ENCODE peak calls at places on chromosomes 11 and 22, in four cellular contexts. H is A673, Q is body of pancreas, V is foreskin fibroblast. Z is an unnamed sample.

GRCh38 chr11:122468965-122469364 is 186.6 kb upstream of the UBASH3B start:
- DNase-seq in H (no peak), Q (no peak), V (no peak), Z (no peak)

GRCh38 chr11:105935791-105936190 is 86.2 kb downstream of the MSANTD4 start:
- DNase-seq in H (no peak), Q (no peak), V (peak; percentile 55), Z (no peak)

GRCh38 chr22:43293661-43294392 is 49.3 kb downstream of the SCUBE1 start:
- DNase-seq in H (no peak), Q (no peak), V (peak; percentile 80), Z (peak; percentile 32)

GRCh38 chr11:131302831-131303230 is 67.6 kb upstream of the NTM start:
- DNase-seq in H (no peak), Q (no peak), V (peak; percentile 25), Z (no peak)

GRCh38 chr22:27615408-27615807 is 186.1 kb downstream of the MN1 start:
- DNase-seq in H (no peak), Q (no peak), V (no peak), Z (no peak)

GRCh38 chr22:50489363-50490243 is 2.9 kb downstream of the MIOX start:
- DNase-seq in H (no peak), Q (no peak), V (no peak), Z (no peak)

GRCh38 chr11:113847111-113847510 is 28.3 kb downstream of the USP28 start:
- DNase-seq in H (no peak), Q (no peak), V (no peak), Z (no peak)

GRCh38 chr11:119205080-119205479 is 1.1 kb upstream of the CBL start:
- DNase-seq in H (no peak), Q (peak; percentile 24), V (no peak), Z (peak; percentile 74)

GRCh38 chr22:20781272-20781990 is 7.5 kb downstream of the SERPIND1 start:
- DNase-seq in H (no peak), Q (no peak), V (no peak), Z (peak; percentile 61)

DNA sequence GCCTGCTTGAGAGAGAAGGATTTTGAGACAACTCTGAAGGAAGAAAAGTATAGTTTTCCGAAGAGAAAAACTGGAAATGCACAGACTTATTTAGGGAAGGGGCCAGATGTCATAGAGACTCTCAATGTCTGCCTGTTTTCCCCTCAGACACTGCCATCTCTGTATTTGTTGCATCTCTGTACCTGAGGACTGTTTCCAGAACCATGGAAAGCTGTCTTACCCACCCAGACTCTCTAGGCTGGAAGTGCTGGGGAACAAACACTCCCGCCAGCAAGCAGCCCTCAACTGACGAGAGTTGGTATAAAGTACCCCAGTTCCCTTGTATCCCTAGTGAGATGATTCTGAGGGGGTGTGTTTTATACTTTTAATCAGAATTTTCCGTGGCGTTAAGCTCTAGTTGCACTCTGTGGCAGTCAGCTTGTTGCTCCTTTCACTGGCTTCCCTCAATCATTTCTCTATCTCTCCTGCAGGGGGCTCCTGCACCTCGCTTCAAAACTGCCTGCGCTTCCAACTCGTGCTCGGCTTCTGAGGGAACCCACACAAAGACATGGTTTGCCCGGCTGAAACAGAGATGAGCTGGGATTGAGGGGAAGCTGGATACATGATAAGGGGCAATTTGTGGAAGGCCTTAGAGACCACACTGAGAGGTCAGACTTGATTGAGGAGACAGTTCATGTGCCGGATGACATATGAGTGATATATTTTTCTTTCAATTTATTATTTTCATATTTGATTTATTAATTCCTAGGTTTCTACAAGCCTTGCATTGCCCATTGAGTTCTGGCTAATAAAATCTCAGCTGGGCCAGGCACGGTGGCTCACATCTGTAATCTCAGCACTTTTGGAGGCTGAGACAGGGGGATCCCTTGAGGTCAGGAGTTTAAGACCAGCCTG is 36.9 kb upstream of the CLPB start:
- DNase-seq in H (peak; percentile 90), Q (peak; percentile 73), V (peak; percentile 87), Z (peak; percentile 66)
- TF ChIP-seq CTCF in H (peak; percentile 96), Q (peak; percentile 78), V (peak; percentile 90), Z (peak; percentile 86)

GRCh38 chr22:37182101-37182948 is 5.7 kb downstream of the C1QTNF6 start:
- DNase-seq in H (no peak), Q (no peak), V (no peak), Z (no peak)

GRCh38 chr22:37184380-37184755 is 3.7 kb downstream of the C1QTNF6 start:
- DNase-seq in H (no peak), Q (no peak), V (no peak), Z (no peak)

GRCh38 chr22:37182949-37183245 is 5.2 kb downstream of the C1QTNF6 start:
- DNase-seq in H (no peak), Q (no peak), V (no peak), Z (no peak)

GRCh38 chr22:37184816-37185541 is 3.1 kb downstream of the C1QTNF6 start:
- DNase-seq in H (no peak), Q (no peak), V (no peak), Z (no peak)

GRCh38 chr22:37183432-37184379 is 4.3 kb downstream of the C1QTNF6 start:
- DNase-seq in H (no peak), Q (no peak), V (no peak), Z (no peak)
- TF ChIP-seq CTCF in H (no peak), Q (no peak), V (no peak), Z (no peak)

DNA sequence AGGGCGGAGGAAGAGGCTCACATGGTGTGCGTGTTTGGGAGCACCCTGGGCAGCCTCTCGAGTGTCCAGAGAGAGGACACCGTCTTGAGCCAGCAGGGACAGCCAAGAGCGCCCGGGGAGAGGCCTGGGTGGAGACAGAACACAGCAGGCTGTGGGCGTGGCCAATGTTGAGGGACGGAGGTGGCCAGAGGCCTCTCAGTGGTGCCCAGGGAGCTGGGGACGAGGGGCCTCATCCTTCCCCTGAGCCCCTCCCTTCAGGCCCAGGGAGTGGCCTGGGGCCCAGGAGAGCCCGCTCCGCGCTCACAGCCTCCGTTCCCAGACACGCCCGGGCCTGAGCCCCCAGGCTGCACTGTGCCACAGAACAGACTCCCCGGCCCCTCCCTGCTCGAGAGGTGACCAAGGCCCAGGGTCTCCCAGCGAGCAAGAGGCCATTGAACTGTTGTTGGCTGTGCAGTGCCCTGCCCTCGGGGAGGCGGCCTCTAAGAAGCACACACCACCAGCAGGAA is 48.4 kb downstream of the CDKN1C start:
- DNase-seq in H (no peak), Q (peak; percentile 63), V (peak; percentile 79), Z (no peak)
- TF ChIP-seq CTCF in H (no peak), Q (no peak), V (peak; percentile 23), Z (no peak)

GRCh38 chr11:57116654-57117053 is 65.1 kb upstream of the LRRC55 start:
- DNase-seq in H (peak; percentile 62), Q (peak; percentile 44), V (peak; percentile 66), Z (no peak)
- TF ChIP-seq CTCF in H (peak; percentile 80), Q (peak; percentile 56), V (peak; percentile 42), Z (peak; percentile 56)

GRCh38 chr11:109426442-109426841 is 4.5 kb downstream of the C11orf87 start:
- DNase-seq in H (peak; percentile 30), Q (no peak), V (no peak), Z (no peak)
- TF ChIP-seq CTCF in H (peak; percentile 52), Q (no peak), V (no peak), Z (no peak)

DNA sequence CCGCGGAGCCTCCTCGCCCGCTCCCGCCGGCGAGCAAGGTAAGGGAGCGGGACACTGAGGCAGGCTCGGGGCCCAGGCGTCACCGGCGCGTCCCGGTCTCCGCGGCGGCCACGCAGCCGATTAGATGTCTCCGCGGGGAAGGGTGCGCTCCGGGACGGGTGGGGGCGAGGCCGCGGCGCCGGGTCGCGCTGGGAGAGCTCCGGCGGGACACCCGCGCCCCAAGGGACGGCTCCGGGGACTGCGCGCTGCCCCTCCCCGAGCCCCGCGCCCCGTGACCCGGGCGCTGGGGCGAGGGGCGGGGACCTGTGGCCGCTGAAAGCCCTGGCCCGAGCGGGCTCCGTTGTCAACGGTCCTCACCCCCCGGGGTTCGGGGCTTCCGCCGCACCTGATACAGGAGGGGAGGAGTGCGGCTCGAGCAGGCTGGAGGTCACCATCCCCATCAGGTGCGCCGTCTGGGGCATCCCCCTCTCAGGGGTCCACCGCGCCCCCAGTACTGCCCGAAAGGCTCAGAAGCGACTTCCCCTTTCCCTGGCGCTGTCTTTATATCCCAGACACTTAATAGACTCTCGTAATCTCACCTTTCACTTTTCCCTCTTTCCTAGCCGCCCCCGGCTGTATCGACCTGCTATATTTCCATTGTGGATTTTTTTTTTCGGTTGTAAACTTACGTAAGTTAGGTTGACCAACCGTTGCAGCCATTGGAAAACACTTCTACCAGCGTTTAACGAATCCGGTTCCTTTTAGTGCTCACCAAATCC is 566 bp downstream of the PPFIA1 start:
- DNase-seq in H (no peak), Q (peak; percentile 40), V (peak; percentile 60), Z (peak; percentile 16)
- TF ChIP-seq CTCF in H (no peak), Q (peak; percentile 36), V (no peak), Z (no peak)

Z was measured in HL-60.